ENCODE peak calls at places on chromosomes 11 and 22, in ten cellular contexts. P is NT2/D1; U is NCI-H2171; I is putamen; X is IMR-90; E is activated naive CD4-positive, alpha-beta T cell treated with anti-CD3 and anti-CD28 coated beads for 36 hours; Y is stimulated activated CD8-positive, alpha-beta memory T cell treated with anti-CD3 and anti-CD28 coated beads, Interleukin-7, amount 100 ng/mL, for 48 hours; N is caudate nucleus; A is RPMI8226; V is HuH-7.5. Q is an unnamed sample.

GRCh38 chr11:19628018-19628417 is 84.6 kb upstream of the NAV2 start:
- DNase-seq in A (no peak), V (no peak), X (peak; percentile 59), E (no peak), I (no peak), Y (no peak), U (no peak), N (no peak), P (no peak), Q (peak; percentile 50)

GRCh38 chr22:47165338-47165931 is 403.0 kb downstream of the TBC1D22A start:
- DNase-seq in A (no peak), E (no peak), N (no peak), X (no peak), P (no peak), V (no peak), I (no peak), Y (no peak), U (peak; percentile 15), Q (no peak)

GRCh38 chr11:50037282-50037681 is 4.6 kb downstream of the OR4C45 start:
- DNase-seq in I (no peak), A (no peak), V (no peak), N (no peak), U (no peak), X (no peak), E (no peak), Y (no peak), P (no peak), Q (no peak)

GRCh38 chr22:48101704-48102103 is 1339.3 kb downstream of the TBC1D22A start:
- DNase-seq in V (no peak), E (no peak), X (no peak), I (no peak), U (no peak), Y (no peak), P (no peak), N (no peak), A (no peak), Q (no peak)

GRCh38 chr11:67436459-67437081 is 912 bp downstream of the PTPRCAP start:
- DNase-seq in U (no peak), Y (no peak), A (no peak), V (peak; percentile 89), P (peak; percentile 90), E (peak; percentile 93), I (no peak), N (no peak), X (no peak), Q (no peak)

GRCh38 chr11:120952503-120953229 is 71.2 kb upstream of the TBCEL start:
- DNase-seq in X (peak; percentile 64), N (peak; percentile 80), E (peak; percentile 84), A (peak; percentile 65), Y (peak; percentile 16), I (peak; percentile 81), V (peak; percentile 51), U (peak; percentile 34), P (peak; percentile 78), Q (peak; percentile 65)

GRCh38 chr11:95058622-95059021 is 8.1 kb upstream of the SRSF8 start:
- DNase-seq in N (no peak), X (no peak), E (no peak), A (no peak), P (no peak), V (no peak), Y (no peak), U (no peak), I (no peak), Q (peak; percentile 38)

GRCh38 chr11:96122601-96123044 is 198.7 kb upstream of the MTMR2 start:
- DNase-seq in N (no peak), V (no peak), P (no peak), X (peak; percentile 35), A (no peak), Y (no peak), U (peak; percentile 47), I (no peak), E (no peak), Q (peak; percentile 36)

GRCh38 chr11:92852946-92853345 is 116.5 kb upstream of the MTNR1B start:
- DNase-seq in V (no peak), Y (no peak), A (peak; percentile 43), N (no peak), X (no peak), U (no peak), I (no peak), P (no peak), E (no peak), Q (no peak)

GRCh38 chr22:17777005-17777716 is 2.9 kb upstream of the BID start:
- DNase-seq in E (peak; percentile 81), X (no peak), P (no peak), U (no peak), A (peak; percentile 55), Y (no peak), N (no peak), V (no peak), I (no peak), Q (no peak)

GRCh38 chr11:64605656-64606585 is 14.9 kb downstream of the SLC22A12 start:
- DNase-seq in A (no peak), V (no peak), N (no peak), U (no peak), I (no peak), Y (no peak), X (no peak), P (no peak), E (no peak), Q (no peak)

GRCh38 chr11:134037093-134037908 is 31.6 kb upstream of the JAM3 start:
- DNase-seq in U (peak; percentile 17), A (no peak), P (peak; percentile 28), E (peak; percentile 73), X (peak; percentile 59), V (no peak), I (no peak), Y (no peak), N (peak; percentile 42), Q (peak; percentile 86)

GRCh38 chr22:37229805-37230672 is 14.0 kb downstream of the RAC2 start:
- DNase-seq in X (peak; percentile 51), Y (peak; percentile 81), I (no peak), A (peak; percentile 89), E (peak; percentile 98), U (no peak), P (no peak), V (no peak), N (no peak), Q (peak; percentile 32)

GRCh38 chr11:44870142-44870541 is 80.5 kb downstream of the TP53I11 start:
- DNase-seq in V (no peak), N (no peak), Y (no peak), E (no peak), X (no peak), U (no peak), I (no peak), A (no peak), P (no peak), Q (no peak)

GRCh38 chr11:46461461-46461927 is 69.9 kb upstream of the CHRM4 start:
- DNase-seq in A (no peak), Y (no peak), E (no peak), N (no peak), P (no peak), I (no peak), V (no peak), X (peak; percentile 44), U (no peak), Q (no peak)

GRCh38 chr11:64153831-64154230 is 12.1 kb downstream of the MACROD1 start:
- DNase-seq in U (no peak), V (no peak), X (no peak), I (no peak), Y (no peak), P (no peak), E (no peak), N (no peak), A (no peak), Q (no peak)

GRCh38 chr22:47289316-47289985 is 527.0 kb downstream of the TBC1D22A start:
- DNase-seq in V (no peak), I (no peak), E (no peak), P (no peak), U (no peak), Y (no peak), N (no peak), A (no peak), X (no peak), Q (no peak)

GRCh38 chr11:69840371-69841169 is 21.4 kb upstream of the FGF3 start:
- DNase-seq in Y (no peak), P (no peak), I (no peak), V (no peak), U (no peak), X (no peak), N (no peak), E (no peak), A (peak; percentile 35), Q (no peak)

GRCh38 chr22:32177221-32177765 is 18.2 kb upstream of the C22orf42 start:
- DNase-seq in E (no peak), Y (no peak), P (no peak), V (no peak), A (no peak), U (no peak), N (no peak), X (no peak), I (no peak), Q (no peak)

GRCh38 chr11:17343907-17344306 is 7.7 kb upstream of the NCR3LG1 start:
- DNase-seq in E (peak; percentile 90), V (no peak), N (no peak), X (peak; percentile 87), A (no peak), I (no peak), Y (no peak), P (no peak), U (no peak), Q (peak; percentile 75)

GRCh38 chr11:134489728-134490127 is 77.7 kb upstream of the B3GAT1 start:
- DNase-seq in V (no peak), E (no peak), P (no peak), U (no peak), N (no peak), A (no peak), X (no peak), I (no peak), Y (no peak), Q (no peak)

GRCh38 chr22:29306175-29306829 is at the start of gene GAS2L1:
- DNase-seq in P (no peak), A (peak; percentile 75), V (peak; percentile 100), N (peak; percentile 58), Y (no peak), E (peak; percentile 68), U (peak; percentile 65), X (peak; percentile 73), I (no peak), Q (peak; percentile 78)

GRCh38 chr11:32231909-32232493 is 141.1 kb downstream of the RCN1 start:
- DNase-seq in A (peak; percentile 28), Y (no peak), X (peak; percentile 14), I (no peak), N (peak; percentile 9), V (peak; percentile 33), P (peak; percentile 36), E (peak; percentile 37), U (peak; percentile 11), Q (peak; percentile 19)

GRCh38 chr22:23180893-23181762 is 819 bp downstream of the BCR start:
- DNase-seq in E (peak; percentile 41), A (peak; percentile 60), N (no peak), X (no peak), I (no peak), P (no peak), V (peak; percentile 64), Y (no peak), U (no peak), Q (no peak)

GRCh38 chr11:82682003-82682751 is 51.5 kb downstream of the FAM181B start:
- DNase-seq in E (no peak), Y (no peak), U (no peak), X (peak; percentile 75), N (peak; percentile 6), I (peak; percentile 69), P (peak; percentile 63), A (peak; percentile 75), V (peak; percentile 12), Q (peak; percentile 80)

GRCh38 chr22:49183826-49184216 is 643.9 kb downstream of the BRD1 start:
- DNase-seq in A (no peak), X (no peak), E (no peak), U (no peak), Y (no peak), N (no peak), I (no peak), P (no peak), V (no peak), Q (no peak)

GRCh38 chr11:75785187-75785586 is 16.6 kb downstream of the DGAT2 start:
- DNase-seq in X (no peak), N (no peak), A (no peak), U (no peak), I (no peak), P (no peak), V (no peak), E (no peak), Y (no peak), Q (no peak)

Q was measured in fibroblast of villous mesenchyme.